ENCODE peak calls at places on chromosomes 6 and 20, in five cellular contexts. G is heart left ventricle, Q is lung, U is lower lobe of right lung, L is pancreas. R is an unnamed sample. For H3K4me1 and H3K27me3, the result is how much of the 10 kb centered on the place peaks cover.

GRCh38 chr6:54617730-54618129 is 228.8 kb upstream of the FAM83B start:
- DNase-seq in G (no peak), Q (no peak), U (no peak), L (no peak), R (no peak)

GRCh38 chr6:4892785-4893485 is 110.9 kb downstream of the RPP40 start:
- DNase-seq in G (no peak), Q (no peak), U (no peak), L (no peak), R (no peak)

GRCh38 chr6:2885967-2886731 is 17.0 kb downstream of the SERPINB9 start:
- DNase-seq in G (no peak), Q (no peak), U (no peak), L (no peak), R (no peak)

GRCh38 chr20:11919571-11919970 is 1.9 kb downstream of the BTBD3 start:
- DNase-seq in G (no peak), Q (no peak), U (no peak), L (no peak), R (no peak)

GRCh38 chr20:51697119-51697826 is 70.9 kb downstream of the ATP9A start:
- DNase-seq in G (no peak), Q (no peak), U (no peak), L (no peak), R (no peak)

GRCh38 chr6:99350573-99350972 is 1.1 kb upstream of the FAXC start:
- DNase-seq in G (no peak), Q (no peak), U (no peak), L (no peak), R (no peak)

GRCh38 chr6:158818008-158818579 is 1.1 kb downstream of the EZR start:
- DNase-seq in G (peak), Q (peak), U (peak), L (peak), R (peak)

GRCh38 chr20:8183526-8183925 is 51.5 kb downstream of the PLCB1 start:
- DNase-seq in G (no peak), Q (no peak), U (no peak), L (no peak), R (no peak)

GRCh38 chr6:133707456-133707855 is 181.5 kb upstream of the TCF21 start:
- DNase-seq in G (no peak), Q (no peak), U (no peak), L (no peak), R (no peak)

GRCh38 chr6:105884426-105884825 is 201.7 kb upstream of the PRDM1 start:
- DNase-seq in G (no peak), Q (no peak), U (no peak), L (no peak), R (no peak)

GRCh38 chr6:26538572-26538902 is 371 bp downstream of the HMGN4 start:
- DNase-seq in G (no peak), Q (no peak), U (no peak), L (no peak), R (no peak)

GRCh38 chr6:129672883-129673631 is 36.9 kb downstream of the ARHGAP18 start:
- DNase-seq in G (no peak), Q (no peak), U (no peak), L (no peak), R (no peak)

GRCh38 chr20:62953167-62953838 is 794 bp downstream of the SLC17A9 start:
- DNase-seq in G (no peak), Q (no peak), U (peak), L (no peak), R (peak)

GRCh38 chr6:85923013-85923430 is 280.3 kb upstream of the SYNCRIP start:
- DNase-seq in G (no peak), Q (no peak), U (no peak), L (no peak), R (no peak)

GRCh38 chr20:50138120-50138478 is 15.4 kb downstream of the PEDS1 start:
- DNase-seq in G (no peak), Q (no peak), U (no peak), L (no peak), R (no peak)

GRCh38 chr6:135087403-135087802 is 32.8 kb upstream of the HBS1L start:
- DNase-seq in G (no peak), Q (no peak), U (no peak), L (no peak), R (no peak)

GRCh38 chr6:158313989-158314388 is 1.7 kb downstream of the TULP4 start:
- DNase-seq in G (no peak), Q (no peak), U (peak), L (no peak), R (no peak)

GRCh38 chr6:116313377-116313776 is 33.6 kb upstream of the TSPYL1 start:
- DNase-seq in G (no peak), Q (no peak), U (no peak), L (no peak), R (no peak)

GRCh38 chr6:26272171-26272631 is 92.8 kb upstream of the BTN3A2 start:
- DNase-seq in G (peak), Q (no peak), U (peak), L (no peak), R (peak)

GRCh38 chr6:11410539-11411307 is 126.8 kb upstream of the TMEM170B start:
- DNase-seq in G (no peak), Q (no peak), U (no peak), L (no peak), R (no peak)

GRCh38 chr20:14219801-14220461 is 117.5 kb downstream of the FLRT3 start:
- DNase-seq in G (peak), Q (no peak), U (no peak), L (no peak), R (peak)

GRCh38 chr6:34462561-34462971 is 3.3 kb upstream of the PACSIN1 start:
- DNase-seq in G (peak), Q (no peak), U (no peak), L (no peak), R (peak)

DNA sequence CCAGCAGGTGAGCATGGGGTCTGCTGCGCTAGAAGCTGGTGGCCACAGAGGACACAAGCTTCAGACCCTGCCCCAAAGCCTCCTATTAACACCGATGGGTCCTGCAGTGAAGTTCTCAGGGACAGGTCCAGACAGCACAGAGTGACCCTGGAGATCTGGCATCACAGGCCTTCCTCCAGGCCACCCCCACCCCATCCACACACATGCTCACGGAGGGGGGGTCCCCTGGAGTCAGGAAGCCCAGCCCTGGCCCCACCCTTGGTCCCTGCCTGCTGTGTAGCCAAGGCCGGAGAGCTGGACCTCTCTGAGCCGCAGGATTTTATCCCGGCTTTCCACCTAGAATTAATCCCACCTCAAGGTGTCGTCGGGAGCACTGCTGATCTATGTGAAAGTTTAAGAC is 167.3 kb downstream of the TAF4 start:
- DNase-seq in G (no peak), Q (no peak), U (peak), L (peak), R (no peak)
- H3K4me1 ChIP-seq in G (under half), Q (under half), U (under half), L (under half), R (under half)

GRCh38 chr20:56343861-56344381 is 14.9 kb upstream of the FAM210B start:
- DNase-seq in G (peak), Q (no peak), U (peak), L (peak), R (no peak)

GRCh38 chr20:56345911-56346310 is 12.9 kb upstream of the FAM210B start:
- DNase-seq in G (no peak), Q (no peak), U (no peak), L (no peak), R (no peak)

GRCh38 chr20:56348306-56348695 is 10.5 kb upstream of the FAM210B start:
- DNase-seq in G (no peak), Q (no peak), U (no peak), L (no peak), R (peak)

GRCh38 chr20:56347628-56348305 is 11.0 kb upstream of the FAM210B start:
- DNase-seq in G (no peak), Q (no peak), U (no peak), L (no peak), R (no peak)

DNA sequence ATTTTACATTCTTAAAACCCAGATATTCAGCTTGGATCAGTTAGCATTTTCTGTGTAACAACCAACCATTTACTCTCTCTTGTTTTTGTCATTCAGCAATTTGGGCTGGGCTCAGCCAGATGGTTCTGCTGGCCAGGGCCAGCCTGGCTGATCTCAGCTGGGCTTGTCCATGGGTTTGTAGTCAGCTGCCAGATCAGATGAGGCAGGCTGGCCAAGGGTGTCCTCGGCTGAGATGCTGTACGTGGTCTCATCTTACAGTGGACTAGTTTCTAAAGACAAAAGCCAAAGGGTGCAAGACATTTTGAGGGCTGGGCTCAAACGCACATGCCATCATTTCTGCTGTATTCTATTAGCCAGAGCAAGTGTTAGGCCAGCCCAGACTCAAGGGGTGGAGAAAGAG is 16.0 kb upstream of the FAM210B start:
- DNase-seq in G (no peak), Q (no peak), U (no peak), L (no peak), R (no peak)
- H3K27me3 ChIP-seq in G (half or more), Q (under half), U (under half), L (under half), R (under half)

GRCh38 chr6:146292506-146292905 is 251.1 kb upstream of the RAB32 start:
- DNase-seq in G (no peak), Q (no peak), U (no peak), L (no peak), R (no peak)
- TF ChIP-seq CTCF in G (no peak), Q (no peak), U (no peak), L (no peak), R (no peak)

GRCh38 chr20:35279533-35280174 is 1.7 kb upstream of the MMP24OS start:
- DNase-seq in G (no peak), Q (no peak), U (no peak), L (no peak), R (no peak)

GRCh38 chr20:35277531-35278395 is at the start of gene MMP24OS:
- DNase-seq in G (peak), Q (peak), U (peak), L (peak), R (peak)

GRCh38 chr20:35279040-35279439 is 1.1 kb upstream of the MMP24OS start:
- DNase-seq in G (no peak), Q (no peak), U (no peak), L (no peak), R (no peak)

GRCh38 chr20:35281506-35282101 is 3.0 kb downstream of the EIF6 start:
- DNase-seq in G (no peak), Q (no peak), U (no peak), L (no peak), R (no peak)

GRCh38 chr20:35280523-35280922 is 2.6 kb upstream of the MMP24OS start:
- DNase-seq in G (no peak), Q (no peak), U (no peak), L (no peak), R (no peak)
- H3K4me1 ChIP-seq in G (under half), Q (under half), U (under half), L (under half), R (under half)